ENCODE peak calls at places on chromosomes 13 and 19, in eight cellular contexts. U is HCT116, C is SK-N-SH, I is A549, S is GM12878, G is HepG2, P is K562, H is Panc1. F is an unnamed sample. For H3K4me1, the result is how much of the 10 kb centered on the place peaks cover.

GRCh38 chr13:33204130-33204927 is 81.2 kb downstream of the STARD13 start:
- DNase-seq in I (no peak), P (no peak), S (peak), H (no peak), U (no peak), G (no peak), C (peak), F (no peak)

GRCh38 chr19:615619-616018 is 17.7 kb downstream of the POLRMT start:
- DNase-seq in U (no peak), G (no peak), S (no peak), I (no peak), P (no peak), C (no peak), H (no peak), F (peak)

GRCh38 chr13:98878421-98879126 is 99.3 kb downstream of the DOCK9 start:
- DNase-seq in C (no peak), U (no peak), I (no peak), S (no peak), H (no peak), P (no peak), G (no peak), F (no peak)

GRCh38 chr13:111958612-111959395 is 108.1 kb upstream of the SOX1 start:
- DNase-seq in H (no peak), G (no peak), I (no peak), S (no peak), P (no peak), U (no peak), C (no peak), F (no peak)

GRCh38 chr13:114049026-114049425 is 75.2 kb upstream of the C13orf46 start:
- DNase-seq in S (no peak), G (no peak), P (no peak), H (no peak), I (no peak), U (no peak), C (no peak), F (no peak)

GRCh38 chr19:46828484-46828883 is 22.2 kb downstream of the AP2S1 start:
- DNase-seq in U (no peak), H (no peak), S (no peak), I (no peak), P (no peak), G (no peak), C (no peak), F (no peak)

GRCh38 chr13:33194820-33195692 is 90.5 kb downstream of the STARD13 start:
- DNase-seq in U (no peak), G (peak), C (peak), H (no peak), P (no peak), S (peak), I (peak), F (no peak)

GRCh38 chr19:38015771-38016170 is 108.8 kb downstream of the SIPA1L3 start:
- DNase-seq in G (no peak), P (no peak), C (no peak), H (no peak), I (no peak), S (no peak), U (no peak), F (no peak)

GRCh38 chr19:46383846-46384245 is 29.5 kb downstream of the CCDC8 start:
- DNase-seq in I (no peak), H (no peak), C (no peak), G (no peak), U (no peak), S (no peak), P (no peak), F (no peak)

GRCh38 chr13:98252931-98253470 is 75.9 kb upstream of the RNF113B start:
- DNase-seq in U (peak), H (no peak), G (peak), S (no peak), P (no peak), C (no peak), I (no peak), F (no peak)

GRCh38 chr19:19459099-19459498 is 53.6 kb downstream of the GATAD2A start:
- DNase-seq in U (no peak), P (no peak), H (no peak), S (no peak), G (no peak), C (no peak), I (no peak), F (no peak)

GRCh38 chr19:21028969-21029268 is 8.5 kb downstream of the ZNF430 start:
- DNase-seq in G (no peak), S (no peak), P (no peak), U (no peak), H (no peak), C (no peak), I (no peak), F (no peak)

GRCh38 chr19:1469936-1470863 is 8.8 kb downstream of the C19orf25 start:
- DNase-seq in G (no peak), S (no peak), U (peak), I (no peak), P (peak), H (no peak), C (no peak), F (peak)

GRCh38 chr13:44191504-44192171 is 182.0 kb upstream of the SERP2 start:
- DNase-seq in C (peak), I (peak), U (peak), H (no peak), G (peak), P (peak), S (no peak), F (peak)

GRCh38 chr13:32940601-32941000 is 75.6 kb upstream of the KL start:
- DNase-seq in U (no peak), S (no peak), I (no peak), G (no peak), H (no peak), C (peak), P (no peak), F (no peak)

GRCh38 chr19:38255759-38256052 is 468 bp downstream of the PPP1R14A start:
- DNase-seq in U (no peak), C (peak), S (no peak), G (no peak), I (no peak), H (no peak), P (no peak), F (peak)

GRCh38 chr13:46184277-46184699 is 2.3 kb upstream of the LCP1 start:
- DNase-seq in H (no peak), I (peak), U (peak), G (peak), S (no peak), C (peak), P (peak), F (peak)

GRCh38 chr19:14363203-14364097 is 17.8 kb upstream of the ADGRE5 start:
- DNase-seq in P (peak), U (peak), H (no peak), S (no peak), C (peak), I (peak), G (peak), F (peak)

GRCh38 chr19:57803594-57804325 is 11.0 kb downstream of the ZNF552 start:
- DNase-seq in C (peak), S (no peak), I (no peak), U (peak), H (no peak), G (peak), P (no peak), F (peak)

GRCh38 chr13:113656831-113657671 is 947 bp downstream of the ATP4B start:
- DNase-seq in I (no peak), U (no peak), S (no peak), P (no peak), G (no peak), C (no peak), H (no peak), F (no peak)

GRCh38 chr19:39823693-39824092 is 10.3 kb downstream of the DYRK1B start:
- DNase-seq in I (no peak), P (no peak), H (no peak), C (peak), S (no peak), G (no peak), U (no peak), F (peak)

GRCh38 chr13:43877788-43878187 is 1.8 kb downstream of the CCDC122 start:
- DNase-seq in H (no peak), C (no peak), U (no peak), S (no peak), P (no peak), I (no peak), G (no peak), F (no peak)

GRCh38 chr13:46544811-46545210 is 8.2 kb upstream of the LRCH1 start:
- DNase-seq in H (no peak), P (no peak), I (no peak), U (no peak), G (no peak), C (no peak), S (no peak), F (no peak)

GRCh38 chr13:47794963-47795362 is 206.1 kb downstream of the SUCLA2 start:
- DNase-seq in P (peak), H (no peak), G (peak), C (peak), U (peak), I (peak), S (no peak), F (peak)

GRCh38 chr13:77521595-77522367 is 13.7 kb upstream of the SCEL start:
- DNase-seq in S (no peak), H (no peak), U (no peak), P (no peak), G (no peak), C (no peak), I (peak), F (peak)

GRCh38 chr13:74206061-74206561 is 71.9 kb upstream of the KLF12 start:
- DNase-seq in S (no peak), C (no peak), H (no peak), U (no peak), I (no peak), P (no peak), G (no peak), F (peak)

GRCh38 chr13:35840991-35841604 is 290.1 kb downstream of the DCLK1 start:
- DNase-seq in H (no peak), U (no peak), C (no peak), G (no peak), P (no peak), S (no peak), I (no peak), F (no peak)

GRCh38 chr13:54945978-54946377 is 1917.4 kb downstream of the OLFM4 start:
- DNase-seq in H (no peak), S (no peak), G (no peak), P (no peak), C (no peak), I (no peak), U (no peak), F (peak)

GRCh38 chr13:97945792-97946419 is 7.6 kb upstream of the IPO5 start:
- DNase-seq in S (no peak), U (no peak), I (no peak), G (no peak), H (no peak), P (no peak), C (no peak), F (no peak)

GRCh38 chr13:99041788-99042187 is 63.9 kb upstream of the DOCK9 start:
- DNase-seq in G (no peak), S (peak), U (no peak), P (no peak), C (no peak), H (no peak), I (no peak), F (no peak)

GRCh38 chr19:10736189-10736588 is 18.3 kb downstream of the DNM2 start:
- DNase-seq in C (no peak), G (no peak), H (no peak), U (no peak), I (no peak), S (no peak), P (no peak), F (no peak)

GRCh38 chr19:1041835-1042685 is 2.2 kb downstream of the ABCA7 start:
- DNase-seq in U (peak), C (no peak), I (peak), H (peak), G (no peak), P (peak), S (no peak), F (no peak)

GRCh38 chr13:67643656-67644055 is 413.5 kb upstream of the PCDH9 start:
- DNase-seq in G (no peak), C (no peak), S (no peak), P (no peak), I (no peak), U (no peak), H (no peak), F (peak)

GRCh38 chr19:41845051-41845590 is 279 bp downstream of the DMRTC2 start:
- DNase-seq in H (no peak), G (no peak), C (no peak), I (no peak), P (no peak), U (no peak), S (no peak), F (no peak)

GRCh38 chr19:5966941-5967340 is 11.0 kb downstream of the RANBP3 start:
- DNase-seq in S (no peak), U (no peak), C (no peak), H (no peak), P (no peak), I (no peak), G (no peak), F (no peak)
- H3K4me1 ChIP-seq in S (under half), U (under half), C (under half), H (under half), P (under half), I (under half), G (half or more), F (under half)

GRCh38 chr13:104408733-104409132 is 1342.5 kb upstream of the SLC10A2 start:
- DNase-seq in S (no peak), C (no peak), P (no peak), H (no peak), U (no peak), I (no peak), G (no peak), F (no peak)
- TF ChIP-seq REST in S (no peak), C (no peak), P (no peak), H (no peak), U (no peak), I (no peak), G (no peak), F (no peak)

GRCh38 chr13:27634231-27634630 is 12.5 kb downstream of the POLR1D start:
- DNase-seq in P (no peak), I (no peak), H (no peak), G (no peak), S (no peak), C (no peak), U (no peak), F (no peak)
- H3K4me1 ChIP-seq in P (under half), I (under half), H (under half), G (under half), S (under half), C (under half), U (under half), F (under half)

GRCh38 chr19:17496337-17496997 is 15.0 kb upstream of the PGLS start:
- DNase-seq in C (peak), I (peak), H (peak), G (peak), S (peak), P (peak), U (peak), F (peak)
- TF ChIP-seq REST in C (no peak), I (no peak), H (no peak), G (no peak), S (no peak), P (no peak), U (no peak), F (no peak)

GRCh38 chr19:43748685-43749084 is 6.1 kb downstream of the SMG9 start:
- DNase-seq in H (no peak), U (no peak), S (no peak), I (no peak), C (no peak), G (no peak), P (no peak), F (no peak)
- H3K4me1 ChIP-seq in H (under half), U (under half), S (under half), I (under half), C (under half), G (under half), P (under half), F (under half)

GRCh38 chr13:104460553-104460952 is 1394.3 kb upstream of the SLC10A2 start:
- DNase-seq in U (no peak), G (no peak), I (no peak), H (no peak), P (no peak), C (no peak), S (no peak), F (no peak)
- TF ChIP-seq REST in U (no peak), G (no peak), I (no peak), H (no peak), P (no peak), C (no peak), S (no peak), F (no peak)

GRCh38 chr19:18014197-18014596 is 6.2 kb downstream of the ARRDC2 start:
- DNase-seq in U (no peak), C (no peak), G (no peak), I (no peak), P (no peak), H (no peak), S (no peak), F (no peak)
- H3K4me1 ChIP-seq in U (under half), C (under half), G (half or more), I (under half), P (under half), H (under half), S (under half), F (under half)

GRCh38 chr13:21426238-21426637 is 32.9 kb downstream of the ZDHHC20 start:
- DNase-seq in P (no peak), U (no peak), H (no peak), C (no peak), G (no peak), I (no peak), S (no peak), F (no peak)
- TF ChIP-seq REST in P (no peak), U (no peak), H (no peak), C (no peak), G (no peak), I (no peak), S (no peak), F (no peak)

F was measured in GM23338.